ENCODE peak calls at places on chromosomes 3 and 15, in nine cellular contexts. D, I, K, W, Y, V, M, S and J are unnamed samples.

GRCh38 chr15:46854559-46854958 is 862.7 kb upstream of the SEMA6D start:
- DNase-seq in D (no peak), I (no peak), K (no peak), W (no peak), Y (no peak), V (no peak), M (no peak), S (no peak), J (no peak)

GRCh38 chr3:142863010-142863787 is 25.7 kb downstream of the PCOLCE2 start:
- DNase-seq in D (no peak), I (no peak), K (no peak), W (no peak), Y (no peak), V (no peak), M (no peak), S (no peak), J (peak; percentile 64)

GRCh38 chr15:74202461-74203401 is at the start of gene STRA6:
- DNase-seq in D (no peak), I (no peak), K (no peak), W (no peak), Y (no peak), V (no peak), M (no peak), S (peak; percentile 45), J (no peak)

GRCh38 chr3:46386206-46386605 is 15.5 kb downstream of the CCR5 start:
- DNase-seq in D (no peak), I (no peak), K (no peak), W (no peak), Y (no peak), V (no peak), M (no peak), S (no peak), J (peak; percentile 98)

GRCh38 chr15:80778621-80778963 is 578 bp upstream of the CEMIP start:
- DNase-seq in D (no peak), I (no peak), K (no peak), W (no peak), Y (no peak), V (no peak), M (no peak), S (no peak), J (no peak)

GRCh38 chr3:134312873-134313838 is 61.1 kb downstream of the AMOTL2 start:
- DNase-seq in D (no peak), I (no peak), K (peak; percentile 89), W (peak; percentile 61), Y (peak; percentile 91), V (peak; percentile 74), M (peak; percentile 66), S (peak; percentile 62), J (no peak)

GRCh38 chr15:32730677-32731654 is 13.2 kb downstream of the GREM1 start:
- DNase-seq in D (no peak), I (no peak), K (peak; percentile 56), W (no peak), Y (no peak), V (peak; percentile 12), M (peak; percentile 32), S (peak; percentile 47), J (peak; percentile 71)

GRCh38 chr3:117736851-117737250 is 1027.3 kb downstream of the TUSC7 start:
- DNase-seq in D (no peak), I (no peak), K (no peak), W (no peak), Y (no peak), V (no peak), M (no peak), S (no peak), J (peak; percentile 68)

GRCh38 chr15:67331676-67332075 is 77.1 kb downstream of the IQCH start:
- DNase-seq in D (no peak), I (no peak), K (peak; percentile 25), W (no peak), Y (no peak), V (no peak), M (no peak), S (no peak), J (no peak)

GRCh38 chr3:130626021-130626420 is 109.0 kb downstream of the COL6A6 start:
- DNase-seq in D (no peak), I (no peak), K (no peak), W (no peak), Y (no peak), V (no peak), M (no peak), S (no peak), J (peak; percentile 19)

GRCh38 chr15:85793641-85794597 is 806 bp downstream of the KLHL25 start:
- DNase-seq in D (no peak), I (peak; percentile 50), K (peak; percentile 38), W (no peak), Y (no peak), V (peak; percentile 60), M (peak; percentile 40), S (peak; percentile 28), J (no peak)

GRCh38 chr3:23019596-23020300 is 183.4 kb upstream of the UBE2E2 start:
- DNase-seq in D (no peak), I (no peak), K (peak; percentile 76), W (no peak), Y (no peak), V (no peak), M (no peak), S (no peak), J (no peak)

GRCh38 chr15:36642311-36642710 is 62.9 kb downstream of the CDIN1 start:
- DNase-seq in D (no peak), I (no peak), K (no peak), W (no peak), Y (no peak), V (no peak), M (no peak), S (no peak), J (no peak)

GRCh38 chr15:79724312-79724711 is 172.5 kb downstream of the MTHFS start:
- DNase-seq in D (no peak), I (no peak), K (peak; percentile 82), W (no peak), Y (no peak), V (no peak), M (no peak), S (no peak), J (peak; percentile 22)

GRCh38 chr15:51380999-51381806 is 39.7 kb downstream of the GLDN start:
- DNase-seq in D (peak; percentile 34), I (peak; percentile 38), K (peak; percentile 89), W (no peak), Y (peak; percentile 72), V (no peak), M (peak; percentile 40), S (peak; percentile 77), J (peak; percentile 54)

GRCh38 chr3:96192951-96193350 is 621.4 kb upstream of the EPHA6 start:
- DNase-seq in D (no peak), I (no peak), K (no peak), W (no peak), Y (no peak), V (no peak), M (no peak), S (peak; percentile 8), J (no peak)

GRCh38 chr3:96190024-96190616 is 624.3 kb upstream of the EPHA6 start:
- DNase-seq in D (no peak), I (no peak), K (no peak), W (no peak), Y (no peak), V (no peak), M (no peak), S (no peak), J (no peak)
- TF ChIP-seq CTCF in D (no peak), I (no peak), K (no peak), W (no peak), Y (no peak), V (no peak), M (no peak), S (no peak), J (no peak)

GRCh38 chr3:197173620-197174019 is 124.8 kb downstream of the DLG1 start:
- DNase-seq in D (no peak), I (no peak), K (no peak), W (no peak), Y (no peak), V (no peak), M (no peak), S (no peak), J (no peak)

GRCh38 chr3:197178998-197179397 is 119.4 kb downstream of the DLG1 start:
- DNase-seq in D (no peak), I (no peak), K (no peak), W (no peak), Y (no peak), V (no peak), M (no peak), S (no peak), J (no peak)

GRCh38 chr3:197175503-197175902 is 122.9 kb downstream of the DLG1 start:
- DNase-seq in D (no peak), I (no peak), K (no peak), W (no peak), Y (no peak), V (no peak), M (no peak), S (no peak), J (no peak)

GRCh38 chr3:197171481-197172067 is 126.8 kb downstream of the DLG1 start:
- DNase-seq in D (no peak), I (no peak), K (peak; percentile 31), W (no peak), Y (no peak), V (no peak), M (no peak), S (no peak), J (no peak)

DNA sequence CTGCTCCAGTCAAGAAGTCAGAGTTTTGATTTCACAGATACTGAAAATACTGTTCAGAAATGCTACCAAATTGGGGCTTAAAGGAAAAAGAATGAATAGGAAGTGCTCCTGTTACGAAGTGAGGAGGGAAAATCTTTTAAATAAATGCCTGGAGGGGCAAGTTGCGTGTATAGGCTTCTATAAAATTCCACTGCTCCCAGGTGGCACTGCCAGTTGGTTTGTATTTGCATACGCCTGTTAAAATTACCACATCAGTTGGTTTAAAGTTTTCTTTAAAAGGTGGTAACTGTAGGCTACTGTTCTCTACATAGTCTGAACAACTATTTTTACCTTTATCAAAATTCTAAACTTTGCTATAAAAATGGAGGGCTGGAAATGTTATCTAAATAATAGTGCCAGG is 123.5 kb downstream of the DLG1 start:
- DNase-seq in D (no peak), I (peak; percentile 28), K (no peak), W (no peak), Y (no peak), V (no peak), M (no peak), S (no peak), J (no peak)
- H3K27ac ChIP-seq in D (peak overlapping the region; percentile 56), I (peak overlapping the region; percentile 38), K (no peak overlapping the region), W (no peak overlapping the region), Y (no peak overlapping the region), V (no peak overlapping the region), M (no peak overlapping the region), S (no peak overlapping the region), J (no peak overlapping the region)

GRCh38 chr3:136992091-136992490 is 34.3 kb downstream of the IL20RB start:
- DNase-seq in D (no peak), I (no peak), K (no peak), W (no peak), Y (no peak), V (no peak), M (no peak), S (no peak), J (no peak)
- H3K4me1 ChIP-seq in D (no peaks in the 10 kb centered on the region), I (no peaks in the 10 kb centered on the region), K (no peaks in the 10 kb centered on the region), W (peaks cover 20% of the 10 kb centered on the region), Y (peaks cover 19% of the 10 kb centered on the region), V (peaks cover 11% of the 10 kb centered on the region), M (peaks cover 14% of the 10 kb centered on the region), S (no peaks in the 10 kb centered on the region), J (peaks cover 28% of the 10 kb centered on the region)

DNA sequence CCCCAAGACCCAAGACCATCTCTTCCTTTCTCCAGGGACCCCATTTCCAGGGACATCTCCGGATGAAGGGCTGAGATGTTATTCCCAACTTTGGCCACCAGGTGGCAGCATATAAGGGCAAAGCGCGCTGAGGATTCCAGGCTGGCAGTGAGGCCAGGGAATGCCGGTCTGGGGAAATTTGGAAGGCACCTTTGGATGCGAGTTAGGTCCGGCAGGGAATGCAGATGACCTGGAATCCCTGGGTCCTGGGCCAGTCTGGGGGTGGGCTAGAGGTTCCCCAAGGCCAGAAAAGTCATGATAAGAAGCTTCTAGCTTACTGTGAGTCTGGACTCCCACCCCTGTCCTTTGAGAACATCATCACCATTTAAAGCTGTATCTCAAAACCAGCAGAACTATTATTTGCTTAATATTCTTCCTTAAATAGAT is 1.6 kb upstream of the CHST13 start:
- DNase-seq in D (no peak), I (peak; percentile 42), K (peak; percentile 58), W (peak; percentile 36), Y (peak; percentile 71), V (peak; percentile 59), M (peak; percentile 25), S (peak; percentile 60), J (no peak)
- TF ChIP-seq CTCF in D (peak; percentile 89), I (peak; percentile 90), K (peak; percentile 85), W (peak; percentile 88), Y (peak; percentile 32), V (peak; percentile 61), M (peak; percentile 92), S (peak; percentile 93), J (peak; percentile 80)